ENCODE peak calls at places on chromosomes 13 and 19, in ten cellular contexts. N, P, D, G, Y, A, I, V, R and S are unnamed samples.

GRCh38 chr19:11151181-11151580 is 4.4 kb downstream of the SPC24 start:
- DNase-seq in V (no peak), A (no peak), I (no peak), Y (no peak), D (peak; percentile 44), N (no peak), R (peak; percentile 59), P (no peak), G (no peak), S (no peak)

GRCh38 chr19:3563689-3564269 is 6.4 kb upstream of the MFSD12 start:
- DNase-seq in P (no peak), N (no peak), D (no peak), I (no peak), Y (no peak), A (no peak), V (no peak), G (no peak), R (no peak), S (no peak)

GRCh38 chr19:45117167-45117594 is 24.2 kb downstream of the PPP1R37 start:
- DNase-seq in P (peak; percentile 67), N (no peak), Y (no peak), R (no peak), V (no peak), I (no peak), G (peak; percentile 67), D (no peak), A (no peak), S (peak; percentile 82)

GRCh38 chr19:34214040-34214439 is 40.3 kb upstream of the GARRE1 start:
- DNase-seq in A (no peak), Y (no peak), I (no peak), V (no peak), N (no peak), P (no peak), R (no peak), G (no peak), D (no peak), S (no peak)

GRCh38 chr19:919157-920050 is 2.3 kb downstream of the KISS1R start:
- DNase-seq in A (no peak), Y (no peak), V (no peak), P (peak; percentile 39), N (peak; percentile 67), G (peak; percentile 59), I (no peak), D (no peak), R (no peak), S (no peak)

GRCh38 chr13:71613347-71613746 is 253.7 kb downstream of the DACH1 start:
- DNase-seq in Y (no peak), I (no peak), G (no peak), V (no peak), R (no peak), A (no peak), D (no peak), N (no peak), P (no peak), S (no peak)

GRCh38 chr13:101576977-101577376 is 124.5 kb downstream of the ITGBL1 start:
- DNase-seq in D (no peak), I (no peak), A (no peak), V (no peak), N (no peak), R (no peak), G (no peak), P (no peak), Y (no peak), S (no peak)

GRCh38 chr19:35940078-35940775 is 4.1 kb downstream of the LRFN3 start:
- DNase-seq in N (no peak), R (no peak), A (no peak), P (no peak), G (peak; percentile 12), Y (no peak), V (no peak), I (no peak), D (no peak), S (no peak)

GRCh38 chr19:29889702-29890101 is 52.3 kb upstream of the URI1 start:
- DNase-seq in Y (no peak), R (no peak), N (no peak), A (no peak), I (no peak), D (no peak), P (no peak), G (no peak), V (no peak), S (no peak)

GRCh38 chr19:46698395-46699321 is 18.3 kb downstream of the PRKD2 start:
- DNase-seq in N (no peak), R (no peak), V (no peak), D (no peak), P (no peak), I (no peak), G (no peak), Y (no peak), A (no peak), S (no peak)

GRCh38 chr13:54750521-54750920 is 1721.9 kb downstream of the OLFM4 start:
- DNase-seq in D (no peak), P (peak; percentile 6), R (no peak), G (no peak), A (no peak), Y (peak; percentile 17), I (no peak), V (no peak), N (no peak), S (no peak)

GRCh38 chr19:44752816-44753618 is 4.5 kb downstream of the BCL3 start:
- DNase-seq in A (peak; percentile 87), Y (peak; percentile 87), P (peak; percentile 77), V (peak; percentile 93), D (peak; percentile 90), R (peak; percentile 94), N (peak; percentile 90), G (peak; percentile 96), I (peak; percentile 96), S (peak; percentile 96)

GRCh38 chr19:30802424-30803013 is 430.3 kb downstream of the ZNF536 start:
- DNase-seq in D (no peak), N (no peak), I (no peak), V (peak; percentile 10), P (no peak), G (no peak), R (no peak), Y (no peak), A (no peak), S (no peak)

GRCh38 chr13:111472559-111473460 is 152.4 kb downstream of the TEX29 start:
- DNase-seq in A (no peak), V (peak; percentile 73), R (no peak), P (no peak), G (no peak), Y (no peak), N (no peak), I (no peak), D (no peak), S (no peak)

GRCh38 chr19:6740589-6741348 is 1.3 kb downstream of the TRIP10 start:
- DNase-seq in I (no peak), V (peak; percentile 85), D (peak; percentile 70), A (peak; percentile 73), R (peak; percentile 81), Y (no peak), N (peak; percentile 70), G (no peak), P (peak; percentile 58), S (no peak)

GRCh38 chr19:47483200-47483599 is 819 bp downstream of the KPTN start:
- DNase-seq in P (no peak), A (no peak), N (no peak), I (no peak), Y (no peak), R (no peak), G (no peak), D (no peak), V (no peak), S (no peak)

DNA sequence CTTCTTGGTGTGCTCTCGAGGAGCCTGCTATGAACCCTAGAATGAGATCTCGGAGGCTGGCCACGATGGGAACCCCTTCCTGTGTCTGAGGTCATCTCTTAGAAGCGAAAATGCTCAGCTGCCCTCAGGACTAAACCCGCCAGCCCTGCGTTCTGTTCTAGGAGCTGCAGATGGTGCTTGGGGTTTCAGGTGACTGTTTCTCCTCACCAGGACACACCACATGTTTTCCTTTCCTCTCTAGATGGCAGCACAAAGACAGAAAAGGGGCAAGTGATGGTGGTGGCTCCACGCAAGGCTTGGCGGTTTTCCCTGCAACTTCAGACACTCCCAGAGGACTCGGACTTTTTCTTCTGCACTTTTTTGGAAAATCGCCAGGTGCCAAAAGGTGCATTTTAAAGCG is 60.1 kb downstream of the RNASEH2B start:
- DNase-seq in R (no peak), V (no peak), G (no peak), D (no peak), P (peak; percentile 49), I (no peak), N (no peak), A (no peak), Y (no peak), S (no peak)
- TF ChIP-seq CTCF in R (no peak), V (no peak), G (no peak), D (peak; percentile 19), P (no peak), I (no peak), N (no peak), A (peak; percentile 9), Y (peak; percentile 18), S (peak; percentile 21)

GRCh38 chr13:114110091-114110829 is 22.2 kb downstream of the RASA3 start:
- DNase-seq in N (peak; percentile 58), Y (no peak), D (no peak), I (no peak), V (no peak), G (peak; percentile 72), R (no peak), P (no peak), A (no peak), S (peak; percentile 67)
- TF ChIP-seq CTCF in N (peak; percentile 59), Y (peak; percentile 12), D (peak; percentile 13), I (no peak), V (peak; percentile 29), G (peak; percentile 33), R (peak; percentile 20), P (no peak), A (no peak), S (peak; percentile 29)

DNA sequence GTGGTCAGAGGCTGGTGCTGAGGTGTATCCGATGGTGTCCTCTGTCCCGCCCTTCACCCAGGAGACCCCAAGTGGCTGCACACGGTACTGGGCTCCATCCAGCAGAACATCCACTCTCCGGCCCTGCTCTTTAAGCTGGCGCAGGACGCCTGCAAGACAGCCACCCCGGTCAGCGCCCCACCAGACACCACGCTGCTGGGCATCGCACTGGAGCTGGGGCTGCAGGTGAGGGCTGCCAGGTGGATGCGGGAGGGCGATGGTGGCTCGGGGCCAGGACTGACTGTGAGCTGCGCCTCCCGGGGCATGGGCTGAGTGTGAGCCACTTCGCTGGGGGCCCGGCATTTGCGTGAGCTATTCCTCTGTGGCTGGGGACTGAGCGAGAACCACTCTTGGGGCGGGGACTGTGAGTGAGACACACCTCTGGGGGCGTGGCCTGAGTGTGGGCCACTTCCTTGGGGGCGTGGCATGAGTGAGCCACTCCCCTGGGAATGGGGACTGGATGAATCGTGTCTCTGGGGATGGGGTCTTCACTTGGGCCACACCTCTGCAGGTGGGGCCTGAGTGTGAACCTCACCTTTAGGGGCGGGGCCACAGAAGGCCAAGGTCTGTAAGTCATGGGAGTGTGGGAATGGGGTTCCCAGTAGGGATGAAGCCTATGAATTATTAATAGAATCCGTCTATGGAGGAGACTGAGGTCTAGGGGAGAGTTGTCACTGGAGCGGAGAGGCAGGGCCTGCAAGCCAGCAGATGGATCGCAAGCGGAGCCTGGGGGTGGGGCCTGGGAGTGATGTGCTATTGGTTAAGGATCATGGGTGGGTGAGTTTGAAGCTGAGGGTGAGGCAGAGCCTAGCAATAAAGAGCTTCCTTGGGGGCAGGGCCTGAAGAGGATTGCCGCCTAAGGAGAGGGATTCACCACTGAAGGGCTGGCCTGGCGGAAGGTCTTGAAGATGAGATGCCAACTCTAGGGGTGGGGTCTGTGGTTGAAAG is 30.5 kb downstream of the ZSWIM4 start:
- DNase-seq in A (no peak), N (no peak), Y (no peak), I (no peak), R (no peak), D (no peak), V (no peak), P (peak; percentile 48), G (no peak), S (no peak)
- TF ChIP-seq CTCF in A (no peak), N (no peak), Y (peak; percentile 13), I (no peak), R (no peak), D (no peak), V (no peak), P (no peak), G (no peak), S (no peak)

GRCh38 chr13:81017525-81018152 is 676.7 kb upstream of the SPRY2 start:
- DNase-seq in R (no peak), Y (no peak), P (peak; percentile 67), N (no peak), A (no peak), G (peak; percentile 29), D (no peak), V (no peak), I (peak; percentile 14), S (peak; percentile 25)
- TF ChIP-seq CTCF in R (peak; percentile 51), Y (peak; percentile 58), P (peak; percentile 51), N (no peak), A (peak; percentile 68), G (peak; percentile 67), D (peak; percentile 73), V (peak; percentile 76), I (no peak), S (no peak)